ENCODE peak calls at places on chromosome 22, in five cellular contexts. Z is natural killer cell, Y is PC-3, B is cardiac fibroblast, M is dorsolateral prefrontal cortex. J is an unnamed sample.

GRCh38 chr22:29388759-29389090 is 355 bp upstream of the AP1B1 start:
- DNase-seq in Z (no peak), Y (no peak), B (no peak), M (no peak), J (no peak)

GRCh38 chr22:33952776-33953175 is 32.5 kb upstream of the LARGE1 start:
- DNase-seq in Z (no peak), Y (no peak), B (no peak), M (no peak), J (no peak)

GRCh38 chr22:17213976-17214375 is 5.3 kb downstream of the ADA2 start:
- DNase-seq in Z (no peak), Y (peak; percentile 19), B (peak; percentile 60), M (no peak), J (no peak)

GRCh38 chr22:49449377-49449776 is 378.3 kb downstream of the BRD1 start:
- DNase-seq in Z (no peak), Y (no peak), B (no peak), M (no peak), J (no peak)

GRCh38 chr22:50530280-50530856 is 556 bp upstream of the TYMP start:
- DNase-seq in Z (no peak), Y (peak; percentile 68), B (peak; percentile 83), M (no peak), J (no peak)

GRCh38 chr22:50114221-50114981 is 24.6 kb downstream of the MOV10L1 start:
- DNase-seq in Z (no peak), Y (peak; percentile 42), B (peak; percentile 80), M (no peak), J (no peak)

GRCh38 chr22:32050678-32051515 is 7.8 kb downstream of the SLC5A1 start:
- DNase-seq in Z (no peak), Y (peak; percentile 88), B (peak; percentile 92), M (peak; percentile 55), J (no peak)

GRCh38 chr22:24503137-24503850 is 8.2 kb downstream of the UPB1 start:
- DNase-seq in Z (peak; percentile 43), Y (peak; percentile 47), B (peak; percentile 72), M (no peak), J (peak; percentile 58)

GRCh38 chr22:40196628-40197027 is 18.9 kb downstream of the TNRC6B start:
- DNase-seq in Z (no peak), Y (peak; percentile 84), B (peak; percentile 94), M (no peak), J (no peak)

GRCh38 chr22:46779651-46780050 is 17.2 kb downstream of the TBC1D22A start:
- DNase-seq in Z (no peak), Y (no peak), B (no peak), M (no peak), J (no peak)

GRCh38 chr22:50314455-50315288 is 7.2 kb upstream of the PLXNB2 start:
- DNase-seq in Z (peak; percentile 68), Y (no peak), B (no peak), M (no peak), J (no peak)

GRCh38 chr22:19117111-19117512 is 5.1 kb downstream of the DGCR2 start:
- DNase-seq in Z (no peak), Y (no peak), B (no peak), M (no peak), J (no peak)
- TF ChIP-seq CTCF in Z (no peak), Y (no peak), B (no peak), M (no peak), J (no peak)

GRCh38 chr22:37985050-37985585 is 763 bp upstream of the SOX10 start:
- DNase-seq in Z (no peak), Y (no peak), B (no peak), M (no peak), J (no peak)

GRCh38 chr22:37983860-37984791 is at the start of gene SOX10:
- DNase-seq in Z (no peak), Y (no peak), B (no peak), M (peak; percentile 84), J (no peak)

GRCh38 chr22:37981282-37982011 is 2.9 kb downstream of the SOX10 start:
- DNase-seq in Z (no peak), Y (no peak), B (no peak), M (no peak), J (no peak)

GRCh38 chr22:37982151-37982838 is 2.1 kb downstream of the SOX10 start:
- DNase-seq in Z (no peak), Y (no peak), B (no peak), M (no peak), J (no peak)

DNA sequence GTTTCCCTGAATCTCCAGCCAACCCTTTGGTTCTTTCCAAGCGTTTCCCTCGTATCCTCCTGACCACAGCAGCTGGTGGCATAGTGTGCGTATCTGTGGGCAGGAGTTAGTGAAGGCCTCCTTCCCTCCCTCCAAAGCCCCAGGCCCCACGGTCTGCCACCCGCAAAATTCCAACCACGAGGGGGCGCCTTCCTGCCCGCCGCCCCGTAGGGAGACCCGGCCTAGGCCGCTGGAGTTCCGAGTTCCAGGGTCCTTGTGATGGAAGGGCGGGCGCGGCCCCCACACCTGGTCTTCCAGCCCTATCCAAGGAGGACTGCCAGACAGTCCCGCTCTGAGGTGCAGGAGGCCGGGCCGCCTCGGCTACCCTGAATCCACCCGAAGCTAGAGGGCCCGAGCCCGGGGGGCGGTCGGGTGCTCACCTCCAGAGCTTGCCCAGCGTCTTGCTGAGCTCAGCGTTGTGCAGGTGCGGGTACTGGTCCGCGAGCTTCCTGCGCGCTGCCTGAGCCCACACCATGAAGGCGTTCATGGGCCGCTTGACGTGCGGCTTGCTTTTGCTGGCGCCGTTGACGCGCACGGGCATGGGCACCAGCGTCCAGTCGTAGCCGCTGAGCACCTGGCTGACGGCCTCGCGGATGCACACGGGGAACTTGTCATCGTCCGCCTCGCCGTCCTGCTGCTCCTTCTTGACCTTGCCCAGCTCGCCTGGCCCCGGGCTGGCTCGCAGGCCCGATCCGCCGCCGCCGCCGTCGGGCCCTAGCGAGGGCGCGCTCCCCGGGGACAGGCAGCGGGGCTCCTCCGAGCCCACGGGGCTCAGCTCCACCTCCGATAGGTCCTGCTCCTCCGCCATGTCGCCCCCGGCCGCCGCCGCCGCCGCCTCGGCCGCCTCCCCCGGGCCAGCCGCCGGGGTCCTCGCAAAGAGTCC is 1.2 kb downstream of the SOX10 start:
- DNase-seq in Z (no peak), Y (no peak), B (no peak), M (no peak), J (no peak)
- TF ChIP-seq CTCF in Z (no peak), Y (no peak), B (no peak), M (peak; percentile 78), J (no peak)

GRCh38 chr22:43090130-43090789 is 1.1 kb upstream of the TTLL1 start:
- DNase-seq in Z (no peak), Y (peak; percentile 84), B (peak; percentile 89), M (no peak), J (no peak)
- TF ChIP-seq CTCF in Z (no peak), Y (peak; percentile 70), B (peak; percentile 43), M (peak; percentile 64), J (no peak)

GRCh38 chr22:35517207-35517606 is 23.4 kb upstream of the RASD2 start:
- DNase-seq in Z (no peak), Y (no peak), B (no peak), M (no peak), J (no peak)
- TF ChIP-seq CTCF in Z (no peak), Y (no peak), B (no peak), M (no peak), J (no peak)

J was measured in omental fat pad.